ENCODE peak calls at places on chromosomes 3 and 15, in seven cellular contexts. One of them, this sample, is unnamed. For H3K36me3, the result is how much of the 10 kb centered on the place peaks cover.

GRCh38 chr15:37880009-37880834 is 54.2 kb upstream of the TMCO5A start:
- DNase-seq in brain microvascular endothelial cell: peak
- DNase-seq in heart right ventricle: peak
- DNase-seq in neural progenitor cell: peak
- DNase-seq in hepatocyte: peak
- DNase-seq in tibial nerve: no peak
- DNase-seq in uterus: no peak
- DNase-seq in this sample: no peak

GRCh38 chr3:177978948-177979347 is 557.3 kb upstream of the KCNMB2 start:
- DNase-seq in brain microvascular endothelial cell: no peak
- DNase-seq in heart right ventricle: no peak
- DNase-seq in neural progenitor cell: no peak
- DNase-seq in hepatocyte: no peak
- DNase-seq in tibial nerve: no peak
- DNase-seq in uterus: no peak
- DNase-seq in this sample: no peak

GRCh38 chr3:52714335-52715302 is 8.7 kb downstream of the SPCS1 start:
- DNase-seq in brain microvascular endothelial cell: no peak
- DNase-seq in heart right ventricle: no peak
- DNase-seq in neural progenitor cell: peak
- DNase-seq in hepatocyte: peak
- DNase-seq in tibial nerve: no peak
- DNase-seq in uterus: no peak
- DNase-seq in this sample: no peak

GRCh38 chr3:65811050-65811766 is 227.5 kb downstream of the MAGI1 start:
- DNase-seq in brain microvascular endothelial cell: peak
- DNase-seq in heart right ventricle: peak
- DNase-seq in neural progenitor cell: no peak
- DNase-seq in hepatocyte: peak
- DNase-seq in tibial nerve: no peak
- DNase-seq in uterus: no peak
- DNase-seq in this sample: no peak

GRCh38 chr3:9703736-9704342 is at the start of gene CPNE9:
- DNase-seq in brain microvascular endothelial cell: no peak
- DNase-seq in heart right ventricle: no peak
- DNase-seq in neural progenitor cell: peak
- DNase-seq in hepatocyte: no peak
- DNase-seq in tibial nerve: no peak
- DNase-seq in uterus: no peak
- DNase-seq in this sample: no peak

GRCh38 chr3:185759523-185759922 is 65.3 kb downstream of the IGF2BP2 start:
- DNase-seq in brain microvascular endothelial cell: no peak
- DNase-seq in heart right ventricle: no peak
- DNase-seq in neural progenitor cell: no peak
- DNase-seq in hepatocyte: no peak
- DNase-seq in tibial nerve: no peak
- DNase-seq in uterus: no peak
- DNase-seq in this sample: no peak

GRCh38 chr3:170162630-170163029 is 18.9 kb downstream of the PHC3 start:
- DNase-seq in brain microvascular endothelial cell: no peak
- DNase-seq in heart right ventricle: no peak
- DNase-seq in neural progenitor cell: no peak
- DNase-seq in hepatocyte: no peak
- DNase-seq in tibial nerve: no peak
- DNase-seq in uterus: no peak
- DNase-seq in this sample: no peak

GRCh38 chr15:38182900-38183299 is 69.7 kb upstream of the SPRED1 start:
- DNase-seq in brain microvascular endothelial cell: no peak
- DNase-seq in heart right ventricle: no peak
- DNase-seq in neural progenitor cell: no peak
- DNase-seq in hepatocyte: no peak
- DNase-seq in tibial nerve: no peak
- DNase-seq in uterus: no peak
- DNase-seq in this sample: no peak

GRCh38 chr3:107142171-107142570 is 235.1 kb upstream of the CCDC54 start:
- DNase-seq in brain microvascular endothelial cell: no peak
- DNase-seq in heart right ventricle: no peak
- DNase-seq in neural progenitor cell: no peak
- DNase-seq in hepatocyte: no peak
- DNase-seq in tibial nerve: no peak
- DNase-seq in uterus: no peak
- DNase-seq in this sample: no peak

GRCh38 chr15:55628369-55628730 is 40.2 kb upstream of the PYGO1 start:
- DNase-seq in brain microvascular endothelial cell: no peak
- DNase-seq in heart right ventricle: no peak
- DNase-seq in neural progenitor cell: no peak
- DNase-seq in hepatocyte: no peak
- DNase-seq in tibial nerve: no peak
- DNase-seq in uterus: no peak
- DNase-seq in this sample: no peak

GRCh38 chr3:46908294-46908985 is 30.9 kb downstream of the PTH1R start:
- DNase-seq in brain microvascular endothelial cell: peak
- DNase-seq in heart right ventricle: no peak
- DNase-seq in neural progenitor cell: no peak
- DNase-seq in hepatocyte: no peak
- DNase-seq in tibial nerve: peak
- DNase-seq in uterus: peak
- DNase-seq in this sample: peak

GRCh38 chr3:186839874-186840641 is 2.5 kb upstream of the ADIPOQ start:
- DNase-seq in brain microvascular endothelial cell: no peak
- DNase-seq in heart right ventricle: peak
- DNase-seq in neural progenitor cell: no peak
- DNase-seq in hepatocyte: no peak
- DNase-seq in tibial nerve: no peak
- DNase-seq in uterus: no peak
- DNase-seq in this sample: no peak

GRCh38 chr3:102687851-102688555 is 253.2 kb downstream of the ZPLD1 start:
- DNase-seq in brain microvascular endothelial cell: no peak
- DNase-seq in heart right ventricle: no peak
- DNase-seq in neural progenitor cell: peak
- DNase-seq in hepatocyte: no peak
- DNase-seq in tibial nerve: no peak
- DNase-seq in uterus: no peak
- DNase-seq in this sample: no peak

GRCh38 chr15:90519688-90520087 is 10.0 kb upstream of the CRTC3 start:
- DNase-seq in brain microvascular endothelial cell: peak
- DNase-seq in heart right ventricle: no peak
- DNase-seq in neural progenitor cell: no peak
- DNase-seq in hepatocyte: no peak
- DNase-seq in tibial nerve: no peak
- DNase-seq in uterus: no peak
- DNase-seq in this sample: no peak

DNA sequence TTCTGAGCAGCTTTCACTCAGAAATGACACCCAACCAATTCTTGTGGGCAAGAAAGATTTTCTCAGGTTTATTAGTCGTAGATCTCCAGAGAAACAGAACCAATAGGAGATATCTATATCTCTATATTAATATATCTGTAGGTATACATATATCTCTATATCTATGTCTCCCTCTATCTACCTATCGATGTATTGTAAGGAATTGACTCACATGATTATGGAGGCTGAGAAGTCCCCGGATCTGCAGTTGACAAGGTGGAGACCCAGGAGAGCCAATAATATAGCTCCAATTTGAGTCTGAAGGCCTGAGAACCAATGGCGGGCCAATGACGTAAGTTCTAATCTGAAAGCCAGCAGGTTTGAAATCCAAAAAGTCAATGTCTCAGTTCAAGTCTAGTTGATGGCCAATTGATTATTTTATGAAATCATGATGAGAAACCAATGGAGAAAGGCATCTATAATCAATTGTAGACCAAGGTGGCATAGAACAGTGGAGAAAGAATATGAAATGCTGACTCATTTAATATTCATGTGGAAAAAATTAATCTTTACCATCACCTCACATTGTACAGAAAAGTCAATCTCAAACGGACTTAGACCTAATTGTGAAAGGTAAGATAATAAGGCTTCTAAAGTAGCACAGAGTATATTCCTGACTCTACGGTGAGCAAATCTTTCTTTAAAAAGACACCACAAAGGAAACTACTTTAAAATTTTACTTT is 65.6 kb upstream of the CHRNA7 start:
- DNase-seq in brain microvascular endothelial cell: no peak
- DNase-seq in heart right ventricle: no peak
- DNase-seq in neural progenitor cell: no peak
- DNase-seq in hepatocyte: no peak
- DNase-seq in tibial nerve: no peak
- DNase-seq in uterus: no peak
- DNase-seq in this sample: no peak
- TF ChIP-seq CTCF in brain microvascular endothelial cell: no peak
- TF ChIP-seq CTCF in heart right ventricle: no peak
- TF ChIP-seq CTCF in neural progenitor cell: no peak
- TF ChIP-seq CTCF in hepatocyte: no peak
- TF ChIP-seq CTCF in tibial nerve: no peak
- TF ChIP-seq CTCF in uterus: no peak
- TF ChIP-seq CTCF in this sample: no peak

DNA sequence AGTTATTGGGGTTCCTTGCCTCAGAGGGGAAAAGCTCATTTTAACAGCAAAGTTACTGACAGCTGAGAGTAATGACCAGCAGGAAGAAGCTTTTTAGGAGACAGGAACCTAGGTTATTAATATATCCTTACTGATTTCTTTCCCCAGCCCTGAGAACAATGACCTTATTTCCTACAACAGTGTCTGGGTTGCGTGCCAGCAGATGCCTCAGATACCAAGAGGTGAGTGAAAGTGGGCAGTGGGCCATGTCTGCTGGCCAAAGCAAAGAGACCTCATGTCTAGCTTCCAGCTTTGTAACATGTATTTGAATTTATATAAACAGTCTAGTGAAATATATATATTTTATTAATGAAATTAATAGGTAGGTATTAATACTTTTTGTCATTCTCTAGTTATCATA is 5.0 kb downstream of the CCNDBP1 start:
- DNase-seq in brain microvascular endothelial cell: no peak
- DNase-seq in heart right ventricle: peak
- DNase-seq in neural progenitor cell: no peak
- DNase-seq in hepatocyte: no peak
- DNase-seq in tibial nerve: no peak
- DNase-seq in uterus: no peak
- DNase-seq in this sample: no peak
- H3K36me3 ChIP-seq in brain microvascular endothelial cell: under half
- H3K36me3 ChIP-seq in heart right ventricle: half or more
- H3K36me3 ChIP-seq in neural progenitor cell: under half
- H3K36me3 ChIP-seq in hepatocyte: under half
- H3K36me3 ChIP-seq in tibial nerve: under half
- H3K36me3 ChIP-seq in uterus: under half
- H3K36me3 ChIP-seq in this sample: half or more

GRCh38 chr3:41997702-41998551 is 36.0 kb upstream of the ULK4 start:
- DNase-seq in brain microvascular endothelial cell: no peak
- DNase-seq in heart right ventricle: no peak
- DNase-seq in neural progenitor cell: peak
- DNase-seq in hepatocyte: no peak
- DNase-seq in tibial nerve: no peak
- DNase-seq in uterus: no peak
- DNase-seq in this sample: no peak
- H3K27ac ChIP-seq in brain microvascular endothelial cell: no peak
- H3K27ac ChIP-seq in heart right ventricle: peak
- H3K27ac ChIP-seq in neural progenitor cell: no peak
- H3K27ac ChIP-seq in hepatocyte: no peak
- H3K27ac ChIP-seq in tibial nerve: peak
- H3K27ac ChIP-seq in uterus: no peak
- H3K27ac ChIP-seq in this sample: no peak

GRCh38 chr3:138007898-138008297 is 2.1 kb upstream of the CLDN18 start:
- DNase-seq in brain microvascular endothelial cell: no peak
- DNase-seq in heart right ventricle: no peak
- DNase-seq in neural progenitor cell: no peak
- DNase-seq in hepatocyte: no peak
- DNase-seq in tibial nerve: no peak
- DNase-seq in uterus: no peak
- DNase-seq in this sample: no peak

GRCh38 chr3:138011722-138012121 is 1.8 kb downstream of the CLDN18 start:
- DNase-seq in brain microvascular endothelial cell: no peak
- DNase-seq in heart right ventricle: no peak
- DNase-seq in neural progenitor cell: no peak
- DNase-seq in hepatocyte: no peak
- DNase-seq in tibial nerve: no peak
- DNase-seq in uterus: no peak
- DNase-seq in this sample: no peak

GRCh38 chr3:138010273-138010590 is 267 bp downstream of the CLDN18 start:
- DNase-seq in brain microvascular endothelial cell: no peak
- DNase-seq in heart right ventricle: no peak
- DNase-seq in neural progenitor cell: no peak
- DNase-seq in hepatocyte: no peak
- DNase-seq in tibial nerve: no peak
- DNase-seq in uterus: no peak
- DNase-seq in this sample: no peak

GRCh38 chr3:138012526-138012925 is 2.6 kb downstream of the CLDN18 start:
- DNase-seq in brain microvascular endothelial cell: no peak
- DNase-seq in heart right ventricle: no peak
- DNase-seq in neural progenitor cell: no peak
- DNase-seq in hepatocyte: no peak
- DNase-seq in tibial nerve: no peak
- DNase-seq in uterus: no peak
- DNase-seq in this sample: no peak

DNA sequence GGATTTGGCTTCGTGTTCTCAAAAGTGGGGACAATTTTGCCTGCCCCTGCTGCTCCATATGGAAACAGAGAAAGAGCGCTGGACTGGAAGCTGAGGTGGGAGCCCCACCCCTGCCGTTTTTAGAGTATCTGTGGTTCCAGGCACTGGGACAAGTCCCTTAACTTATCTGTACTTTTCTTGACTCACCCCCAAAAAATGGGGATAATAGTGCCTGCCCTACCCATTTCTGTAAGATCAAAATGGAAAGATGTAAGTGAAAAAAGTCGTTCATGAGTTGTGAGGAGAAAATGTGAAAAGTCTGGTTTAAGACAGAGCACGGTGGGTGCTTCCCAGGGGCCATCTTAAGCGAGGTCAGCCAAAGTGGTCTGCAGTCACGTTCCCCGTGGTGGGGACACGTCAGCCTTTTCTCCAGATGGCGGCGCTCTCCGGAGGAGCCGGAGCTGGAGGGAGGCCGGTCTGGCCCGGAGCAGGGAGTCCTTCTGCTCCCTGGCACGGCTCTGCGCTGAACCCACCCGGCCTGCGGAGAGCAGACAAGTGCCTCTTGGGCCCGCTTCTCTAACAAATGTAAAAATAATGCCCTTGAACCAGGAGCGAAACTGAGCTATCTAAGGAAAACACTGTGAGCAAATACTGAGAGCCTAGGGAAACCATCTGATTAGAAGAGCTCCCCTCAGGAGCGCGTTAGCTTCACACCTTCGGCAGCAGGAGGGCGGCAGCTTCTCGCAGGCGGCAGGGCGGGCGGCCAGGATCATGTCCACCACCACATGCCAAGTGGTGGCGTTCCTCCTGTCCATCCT is at the start of gene CLDN18:
- DNase-seq in brain microvascular endothelial cell: no peak
- DNase-seq in heart right ventricle: no peak
- DNase-seq in neural progenitor cell: no peak
- DNase-seq in hepatocyte: no peak
- DNase-seq in tibial nerve: no peak
- DNase-seq in uterus: no peak
- DNase-seq in this sample: peak
- TF ChIP-seq CTCF in brain microvascular endothelial cell: no peak
- TF ChIP-seq CTCF in heart right ventricle: no peak
- TF ChIP-seq CTCF in neural progenitor cell: no peak
- TF ChIP-seq CTCF in hepatocyte: no peak
- TF ChIP-seq CTCF in tibial nerve: no peak
- TF ChIP-seq CTCF in uterus: no peak
- TF ChIP-seq CTCF in this sample: peak

GRCh38 chr3:196499807-196500524 is 3.6 kb downstream of the RNF168 start:
- DNase-seq in brain microvascular endothelial cell: no peak
- DNase-seq in heart right ventricle: no peak
- DNase-seq in neural progenitor cell: no peak
- DNase-seq in hepatocyte: no peak
- DNase-seq in tibial nerve: no peak
- DNase-seq in uterus: no peak
- DNase-seq in this sample: no peak
- H3K36me3 ChIP-seq in brain microvascular endothelial cell: under half
- H3K36me3 ChIP-seq in heart right ventricle: under half
- H3K36me3 ChIP-seq in neural progenitor cell: under half
- H3K36me3 ChIP-seq in hepatocyte: under half
- H3K36me3 ChIP-seq in tibial nerve: under half
- H3K36me3 ChIP-seq in uterus: under half
- H3K36me3 ChIP-seq in this sample: under half